ENCODE peak calls at places on chromosomes 11 and 22, in ten cellular contexts. One of them, this sample, is unnamed.

GRCh38 chr22:23183107-23183698 is 2.9 kb downstream of the BCR start:
- DNase-seq in MCF 10A: peak; percentile 47
- DNase-seq in tibial nerve: peak; percentile 52
- DNase-seq in K562: peak; percentile 95
- DNase-seq in mucosa of descending colon: peak; percentile 47
- DNase-seq in GM12865: no peak
- DNase-seq in Peyer's patch: no peak
- DNase-seq in endodermal cell: peak; percentile 92
- DNase-seq in cardiac muscle cell: peak; percentile 86
- DNase-seq in progenitor cell of endocrine pancreas: no peak
- DNase-seq in this sample: no peak

GRCh38 chr22:45254789-45255261 is 14.1 kb upstream of the KIAA0930 start:
- DNase-seq in MCF 10A: no peak
- DNase-seq in tibial nerve: no peak
- DNase-seq in K562: no peak
- DNase-seq in mucosa of descending colon: no peak
- DNase-seq in GM12865: peak; percentile 79
- DNase-seq in Peyer's patch: no peak
- DNase-seq in endodermal cell: no peak
- DNase-seq in cardiac muscle cell: no peak
- DNase-seq in progenitor cell of endocrine pancreas: no peak
- DNase-seq in this sample: peak; percentile 65

GRCh38 chr11:36157151-36157519 is 132.1 kb downstream of the COMMD9 start:
- DNase-seq in MCF 10A: no peak
- DNase-seq in tibial nerve: no peak
- DNase-seq in K562: no peak
- DNase-seq in mucosa of descending colon: no peak
- DNase-seq in GM12865: no peak
- DNase-seq in Peyer's patch: no peak
- DNase-seq in endodermal cell: no peak
- DNase-seq in cardiac muscle cell: no peak
- DNase-seq in progenitor cell of endocrine pancreas: no peak
- DNase-seq in this sample: no peak

GRCh38 chr11:47552581-47553416 is at the start of gene CELF1:
- DNase-seq in MCF 10A: peak; percentile 92
- DNase-seq in tibial nerve: peak; percentile 80
- DNase-seq in K562: peak; percentile 91
- DNase-seq in mucosa of descending colon: peak; percentile 96
- DNase-seq in GM12865: peak; percentile 95
- DNase-seq in Peyer's patch: peak; percentile 95
- DNase-seq in endodermal cell: peak; percentile 97
- DNase-seq in cardiac muscle cell: peak; percentile 97
- DNase-seq in progenitor cell of endocrine pancreas: peak; percentile 88
- DNase-seq in this sample: peak; percentile 94

GRCh38 chr11:44658451-44658850 is 68.3 kb upstream of the TSPAN18 start:
- DNase-seq in MCF 10A: no peak
- DNase-seq in tibial nerve: no peak
- DNase-seq in K562: peak; percentile 15
- DNase-seq in mucosa of descending colon: no peak
- DNase-seq in GM12865: peak; percentile 32
- DNase-seq in Peyer's patch: no peak
- DNase-seq in endodermal cell: peak; percentile 76
- DNase-seq in cardiac muscle cell: peak; percentile 53
- DNase-seq in progenitor cell of endocrine pancreas: no peak
- DNase-seq in this sample: no peak

GRCh38 chr11:122784325-122785155 is 53.8 kb upstream of the CRTAM start:
- DNase-seq in MCF 10A: peak; percentile 86
- DNase-seq in tibial nerve: peak; percentile 26
- DNase-seq in K562: no peak
- DNase-seq in mucosa of descending colon: no peak
- DNase-seq in GM12865: no peak
- DNase-seq in Peyer's patch: no peak
- DNase-seq in endodermal cell: no peak
- DNase-seq in cardiac muscle cell: peak; percentile 16
- DNase-seq in progenitor cell of endocrine pancreas: no peak
- DNase-seq in this sample: no peak

GRCh38 chr22:48302657-48303359 is 1524.9 kb downstream of the BRD1 start:
- DNase-seq in MCF 10A: no peak
- DNase-seq in tibial nerve: no peak
- DNase-seq in K562: no peak
- DNase-seq in mucosa of descending colon: no peak
- DNase-seq in GM12865: no peak
- DNase-seq in Peyer's patch: no peak
- DNase-seq in endodermal cell: no peak
- DNase-seq in cardiac muscle cell: no peak
- DNase-seq in progenitor cell of endocrine pancreas: no peak
- DNase-seq in this sample: peak; percentile 13

GRCh38 chr22:20025401-20026203 is 4.7 kb downstream of the TANGO2 start:
- DNase-seq in MCF 10A: no peak
- DNase-seq in tibial nerve: no peak
- DNase-seq in K562: peak; percentile 99
- DNase-seq in mucosa of descending colon: no peak
- DNase-seq in GM12865: no peak
- DNase-seq in Peyer's patch: peak; percentile 18
- DNase-seq in endodermal cell: no peak
- DNase-seq in cardiac muscle cell: no peak
- DNase-seq in progenitor cell of endocrine pancreas: no peak
- DNase-seq in this sample: no peak

GRCh38 chr11:8593935-8594909 is at the start of gene STK33:
- DNase-seq in MCF 10A: no peak
- DNase-seq in tibial nerve: no peak
- DNase-seq in K562: no peak
- DNase-seq in mucosa of descending colon: peak; percentile 67
- DNase-seq in GM12865: peak; percentile 82
- DNase-seq in Peyer's patch: peak; percentile 76
- DNase-seq in endodermal cell: peak; percentile 91
- DNase-seq in cardiac muscle cell: peak; percentile 85
- DNase-seq in progenitor cell of endocrine pancreas: peak; percentile 54
- DNase-seq in this sample: peak; percentile 89

GRCh38 chr11:6377902-6378694 is 12.2 kb upstream of the SMPD1 start:
- DNase-seq in MCF 10A: no peak
- DNase-seq in tibial nerve: no peak
- DNase-seq in K562: no peak
- DNase-seq in mucosa of descending colon: no peak
- DNase-seq in GM12865: peak; percentile 15
- DNase-seq in Peyer's patch: no peak
- DNase-seq in endodermal cell: no peak
- DNase-seq in cardiac muscle cell: no peak
- DNase-seq in progenitor cell of endocrine pancreas: no peak
- DNase-seq in this sample: no peak

GRCh38 chr11:114315749-114316368 is 19.7 kb downstream of the NNMT start:
- DNase-seq in MCF 10A: no peak
- DNase-seq in tibial nerve: no peak
- DNase-seq in K562: peak; percentile 32
- DNase-seq in mucosa of descending colon: no peak
- DNase-seq in GM12865: no peak
- DNase-seq in Peyer's patch: no peak
- DNase-seq in endodermal cell: peak; percentile 59
- DNase-seq in cardiac muscle cell: no peak
- DNase-seq in progenitor cell of endocrine pancreas: no peak
- DNase-seq in this sample: no peak

DNA sequence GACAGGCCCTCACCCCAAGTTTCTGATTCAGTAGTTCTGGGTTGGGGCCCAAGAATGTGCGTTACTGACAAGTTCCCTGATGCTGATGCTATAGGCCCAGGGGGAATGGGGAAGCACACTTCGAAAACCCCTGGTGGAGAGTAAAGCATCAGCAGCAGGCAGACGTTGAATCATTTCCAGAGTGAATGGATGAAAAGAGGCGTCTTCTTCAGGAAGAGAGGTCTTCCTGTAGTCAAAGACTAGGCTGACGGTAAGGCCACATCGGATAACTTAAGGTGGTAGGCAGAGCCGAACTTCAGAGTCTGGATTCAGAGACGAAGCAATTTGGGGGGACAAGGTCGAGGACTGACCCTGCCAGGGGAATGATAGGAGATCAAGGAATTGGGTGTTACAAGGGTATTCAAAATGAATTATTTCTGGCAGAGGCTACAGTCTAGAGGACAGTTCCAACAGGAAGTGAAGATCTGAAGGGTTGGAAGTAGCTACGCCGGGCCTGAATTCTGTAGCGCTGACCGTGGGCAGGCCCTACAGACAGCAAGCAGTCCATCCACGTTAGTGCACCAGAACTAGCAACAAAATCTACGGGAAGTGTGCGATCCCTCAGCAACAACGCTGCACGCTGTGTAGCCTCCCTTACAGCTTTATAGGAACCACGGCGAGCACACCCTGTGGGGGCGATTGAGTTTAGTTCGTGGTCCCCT is 862 bp upstream of the CENATAC start:
- DNase-seq in MCF 10A: no peak
- DNase-seq in tibial nerve: no peak
- DNase-seq in K562: peak; percentile 55
- DNase-seq in mucosa of descending colon: no peak
- DNase-seq in GM12865: peak; percentile 78
- DNase-seq in Peyer's patch: no peak
- DNase-seq in endodermal cell: peak; percentile 63
- DNase-seq in cardiac muscle cell: no peak
- DNase-seq in progenitor cell of endocrine pancreas: no peak
- DNase-seq in this sample: peak; percentile 69
- TF ChIP-seq CTCF in MCF 10A: peak; percentile 16
- TF ChIP-seq CTCF in tibial nerve: no peak
- TF ChIP-seq CTCF in K562: peak; percentile 36
- TF ChIP-seq CTCF in mucosa of descending colon: no peak
- TF ChIP-seq CTCF in GM12865: peak; percentile 51
- TF ChIP-seq CTCF in Peyer's patch: peak; percentile 7
- TF ChIP-seq CTCF in endodermal cell: peak; percentile 64
- TF ChIP-seq CTCF in cardiac muscle cell: peak; percentile 17
- TF ChIP-seq CTCF in progenitor cell of endocrine pancreas: peak; percentile 19
- TF ChIP-seq CTCF in this sample: no peak

GRCh38 chr11:118522571-118523072 is 4.7 kb upstream of the TTC36 start:
- DNase-seq in MCF 10A: peak; percentile 29
- DNase-seq in tibial nerve: no peak
- DNase-seq in K562: peak; percentile 41
- DNase-seq in mucosa of descending colon: no peak
- DNase-seq in GM12865: no peak
- DNase-seq in Peyer's patch: no peak
- DNase-seq in endodermal cell: peak; percentile 80
- DNase-seq in cardiac muscle cell: peak; percentile 59
- DNase-seq in progenitor cell of endocrine pancreas: no peak
- DNase-seq in this sample: no peak
- TF ChIP-seq CTCF in MCF 10A: peak; percentile 30
- TF ChIP-seq CTCF in tibial nerve: peak; percentile 10
- TF ChIP-seq CTCF in K562: peak; percentile 53
- TF ChIP-seq CTCF in mucosa of descending colon: no peak
- TF ChIP-seq CTCF in GM12865: no peak
- TF ChIP-seq CTCF in Peyer's patch: peak; percentile 36
- TF ChIP-seq CTCF in endodermal cell: peak; percentile 70
- TF ChIP-seq CTCF in cardiac muscle cell: peak; percentile 60
- TF ChIP-seq CTCF in progenitor cell of endocrine pancreas: peak; percentile 44
- TF ChIP-seq CTCF in this sample: peak; percentile 17

DNA sequence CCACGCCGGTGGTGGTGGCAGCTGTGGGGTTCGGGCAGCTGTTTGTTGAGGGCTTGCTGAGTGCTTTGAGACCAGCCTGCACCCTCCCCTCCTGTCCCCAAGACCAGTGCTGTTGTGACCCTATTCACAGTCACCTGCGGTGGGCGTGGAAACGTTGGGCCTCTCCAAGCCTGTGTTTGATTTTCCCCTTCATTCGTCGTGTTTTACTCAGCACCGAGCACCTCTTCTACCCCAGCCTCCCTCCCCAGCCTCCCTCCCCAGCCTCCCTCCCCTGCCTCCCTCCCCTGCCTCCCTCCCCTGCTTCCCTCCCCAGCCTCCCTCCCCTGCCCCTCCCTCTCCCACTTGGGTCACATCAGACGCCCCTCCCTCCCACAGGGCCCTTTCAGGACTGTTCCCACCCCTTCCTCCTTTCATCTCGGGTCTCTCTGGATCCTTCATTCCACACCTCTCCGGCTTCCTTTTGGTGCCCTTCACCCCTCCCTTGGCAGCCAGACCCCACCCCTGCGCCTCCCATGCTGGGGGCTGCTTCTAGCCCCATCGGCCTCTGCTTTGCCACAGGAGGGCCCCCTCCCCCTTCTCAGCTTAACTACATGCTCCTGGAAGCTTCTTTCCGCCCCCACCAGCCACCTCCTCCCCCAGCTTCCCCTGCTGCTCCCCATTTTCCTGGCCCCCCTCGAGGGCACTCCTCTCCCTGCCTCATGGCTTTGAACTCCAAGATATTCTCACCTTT is 14.8 kb downstream of the FRMD8 start:
- DNase-seq in MCF 10A: no peak
- DNase-seq in tibial nerve: no peak
- DNase-seq in K562: no peak
- DNase-seq in mucosa of descending colon: peak; percentile 49
- DNase-seq in GM12865: no peak
- DNase-seq in Peyer's patch: no peak
- DNase-seq in endodermal cell: no peak
- DNase-seq in cardiac muscle cell: no peak
- DNase-seq in progenitor cell of endocrine pancreas: no peak
- DNase-seq in this sample: no peak
- TF ChIP-seq CTCF in MCF 10A: no peak
- TF ChIP-seq CTCF in tibial nerve: no peak
- TF ChIP-seq CTCF in K562: no peak
- TF ChIP-seq CTCF in mucosa of descending colon: no peak
- TF ChIP-seq CTCF in GM12865: no peak
- TF ChIP-seq CTCF in Peyer's patch: no peak
- TF ChIP-seq CTCF in endodermal cell: no peak
- TF ChIP-seq CTCF in cardiac muscle cell: no peak
- TF ChIP-seq CTCF in progenitor cell of endocrine pancreas: no peak
- TF ChIP-seq CTCF in this sample: no peak

GRCh38 chr22:42760806-42761565 is 40.3 kb upstream of the A4GALT start:
- DNase-seq in MCF 10A: no peak
- DNase-seq in tibial nerve: no peak
- DNase-seq in K562: no peak
- DNase-seq in mucosa of descending colon: no peak
- DNase-seq in GM12865: peak; percentile 89
- DNase-seq in Peyer's patch: no peak
- DNase-seq in endodermal cell: no peak
- DNase-seq in cardiac muscle cell: no peak
- DNase-seq in progenitor cell of endocrine pancreas: no peak
- DNase-seq in this sample: peak; percentile 35
- TF ChIP-seq CTCF in MCF 10A: no peak
- TF ChIP-seq CTCF in tibial nerve: no peak
- TF ChIP-seq CTCF in K562: no peak
- TF ChIP-seq CTCF in mucosa of descending colon: no peak
- TF ChIP-seq CTCF in GM12865: no peak
- TF ChIP-seq CTCF in Peyer's patch: no peak
- TF ChIP-seq CTCF in endodermal cell: no peak
- TF ChIP-seq CTCF in cardiac muscle cell: no peak
- TF ChIP-seq CTCF in progenitor cell of endocrine pancreas: no peak
- TF ChIP-seq CTCF in this sample: no peak

DNA sequence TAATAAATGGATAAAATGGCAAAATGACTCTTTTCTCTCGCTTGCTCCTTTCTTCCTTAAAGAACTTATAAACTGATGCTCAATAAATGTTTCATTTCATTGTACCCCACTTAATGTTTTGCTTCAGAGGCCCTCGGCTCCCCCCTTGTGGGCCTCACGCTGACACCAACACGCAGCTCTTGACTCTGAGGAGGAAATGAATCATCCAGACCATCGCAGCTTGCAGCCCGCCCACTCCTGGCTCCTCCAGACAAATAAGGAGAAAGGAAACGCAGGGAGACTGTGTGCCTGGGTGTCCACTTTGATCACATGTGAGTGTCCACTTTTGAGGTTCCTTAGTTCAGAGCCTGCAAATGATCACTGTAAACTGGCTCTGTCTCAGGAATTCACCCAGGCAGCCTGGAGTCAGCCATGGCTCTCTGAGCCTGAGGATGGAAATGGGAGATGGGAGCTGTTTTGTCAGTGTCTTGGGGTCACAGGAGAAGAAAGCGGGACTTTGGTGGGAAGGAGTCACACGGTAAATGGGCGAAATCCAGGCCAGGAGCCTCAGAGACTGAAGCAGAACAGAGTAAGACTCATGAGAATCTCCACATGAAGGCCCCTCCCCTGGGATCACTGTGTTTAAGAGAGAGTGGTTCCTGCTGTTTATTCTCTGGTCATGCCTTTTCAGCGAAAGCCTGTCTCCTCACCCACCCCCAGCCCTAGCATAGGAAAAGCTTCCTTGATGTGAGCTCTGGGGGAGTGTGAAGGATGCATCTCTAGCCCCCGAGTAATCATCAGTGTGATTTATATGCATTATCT is 96.5 kb downstream of the CWC15 start:
- DNase-seq in MCF 10A: peak; percentile 85
- DNase-seq in tibial nerve: peak; percentile 54
- DNase-seq in K562: peak; percentile 71
- DNase-seq in mucosa of descending colon: peak; percentile 46
- DNase-seq in GM12865: peak; percentile 46
- DNase-seq in Peyer's patch: no peak
- DNase-seq in endodermal cell: peak; percentile 41
- DNase-seq in cardiac muscle cell: peak; percentile 42
- DNase-seq in progenitor cell of endocrine pancreas: no peak
- DNase-seq in this sample: peak; percentile 79
- TF ChIP-seq CTCF in MCF 10A: peak; percentile 34
- TF ChIP-seq CTCF in tibial nerve: peak; percentile 12
- TF ChIP-seq CTCF in K562: peak; percentile 54
- TF ChIP-seq CTCF in mucosa of descending colon: no peak
- TF ChIP-seq CTCF in GM12865: no peak
- TF ChIP-seq CTCF in Peyer's patch: no peak
- TF ChIP-seq CTCF in endodermal cell: no peak
- TF ChIP-seq CTCF in cardiac muscle cell: peak; percentile 46
- TF ChIP-seq CTCF in progenitor cell of endocrine pancreas: no peak
- TF ChIP-seq CTCF in this sample: peak; percentile 46